ENCODE peak calls at places on chromosomes 2 and 18, in ten cellular contexts. B is AG09319, G is GM23338, A is endothelial cell, S is adrenal gland, N is choroid plexus epithelial cell, D is testis, E is mammary epithelial cell, U is left ventricle myocardium inferior, R is IMR-90. C is an unnamed sample.

GRCh38 chr2:42171396-42171971 is 2.3 kb downstream of the EML4 start:
- DNase-seq in B (peak; percentile 49), G (peak; percentile 30), A (no peak), S (no peak), N (peak; percentile 55), D (no peak), E (no peak), U (no peak), R (peak; percentile 13), C (no peak)

GRCh38 chr18:57586243-57587049 is at the start of gene FECH:
- DNase-seq in B (peak; percentile 49), G (peak; percentile 63), A (peak; percentile 62), S (peak; percentile 91), N (peak; percentile 66), D (peak; percentile 85), E (peak; percentile 52), U (peak; percentile 91), R (peak; percentile 71), C (peak; percentile 10)

GRCh38 chr18:59383831-59384230 is 24.8 kb upstream of the LMAN1 start:
- DNase-seq in B (no peak), G (no peak), A (no peak), S (no peak), N (no peak), D (no peak), E (no peak), U (no peak), R (no peak), C (no peak)

GRCh38 chr2:201633862-201634261 is 9.4 kb downstream of the TMEM237 start:
- DNase-seq in B (no peak), G (no peak), A (no peak), S (peak; percentile 74), N (no peak), D (no peak), E (no peak), U (no peak), R (peak; percentile 28), C (no peak)

GRCh38 chr2:204695506-204695905 is 150.2 kb downstream of the PARD3B start:
- DNase-seq in B (no peak), G (no peak), A (no peak), S (no peak), N (peak; percentile 52), D (no peak), E (no peak), U (no peak), R (peak; percentile 44), C (peak; percentile 46)

GRCh38 chr2:129726271-129726670 is 253.2 kb upstream of the RAB6C start:
- DNase-seq in B (no peak), G (no peak), A (no peak), S (no peak), N (no peak), D (no peak), E (no peak), U (no peak), R (no peak), C (no peak)

GRCh38 chr2:12712871-12713270 is 3.9 kb upstream of the TRIB2 start:
- DNase-seq in B (no peak), G (no peak), A (no peak), S (no peak), N (peak; percentile 97), D (no peak), E (no peak), U (no peak), R (peak; percentile 87), C (no peak)

GRCh38 chr2:8378016-8378810 is 303.6 kb upstream of the ID2 start:
- DNase-seq in B (no peak), G (no peak), A (no peak), S (no peak), N (no peak), D (no peak), E (no peak), U (no peak), R (no peak), C (no peak)

GRCh38 chr18:25568926-25569325 is 217.0 kb upstream of the ZNF521 start:
- DNase-seq in B (no peak), G (no peak), A (no peak), S (no peak), N (no peak), D (no peak), E (no peak), U (no peak), R (no peak), C (no peak)

GRCh38 chr2:49028101-49028500 is 126.2 kb downstream of the FSHR start:
- DNase-seq in B (no peak), G (no peak), A (no peak), S (no peak), N (no peak), D (no peak), E (no peak), U (no peak), R (no peak), C (no peak)

GRCh38 chr2:7077660-7078278 is 160.6 kb downstream of the RNF144A start:
- DNase-seq in B (no peak), G (no peak), A (no peak), S (no peak), N (no peak), D (no peak), E (no peak), U (no peak), R (no peak), C (no peak)

GRCh38 chr2:103289101-103289725 is 527.4 kb downstream of the TMEM182 start:
- DNase-seq in B (no peak), G (peak; percentile 40), A (peak; percentile 15), S (no peak), N (peak; percentile 1), D (no peak), E (no peak), U (no peak), R (no peak), C (no peak)

GRCh38 chr2:103285354-103285753 is 523.5 kb downstream of the TMEM182 start:
- DNase-seq in B (no peak), G (no peak), A (no peak), S (no peak), N (no peak), D (no peak), E (no peak), U (no peak), R (no peak), C (no peak)

DNA sequence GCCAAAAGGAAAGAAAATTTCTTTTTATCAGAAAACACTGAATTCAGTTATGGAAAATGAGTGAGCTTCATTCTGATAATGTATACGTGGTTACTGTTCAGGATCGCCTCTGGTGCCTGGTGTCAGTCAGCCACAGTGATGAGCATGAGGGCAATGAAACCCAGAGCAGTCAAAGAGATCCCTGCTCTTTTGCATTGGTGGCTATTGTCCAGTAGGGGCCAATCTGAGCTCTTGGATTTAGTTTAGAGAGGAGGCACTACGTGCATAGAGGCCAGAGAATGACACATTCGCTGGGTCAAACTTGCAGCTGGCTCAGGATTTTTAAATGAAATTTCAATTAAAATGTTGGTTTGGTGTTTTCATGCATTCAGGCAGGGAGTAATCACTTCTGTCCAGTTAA is 522.9 kb downstream of the TMEM182 start:
- DNase-seq in B (no peak), G (peak; percentile 32), A (no peak), S (no peak), N (no peak), D (no peak), E (no peak), U (no peak), R (no peak), C (no peak)
- TF ChIP-seq CTCF in B (no peak), G (peak; percentile 35), A (no peak), S (no peak), N (no peak), D (no peak), E (no peak), U (no peak), R (no peak), C (no peak)

DNA sequence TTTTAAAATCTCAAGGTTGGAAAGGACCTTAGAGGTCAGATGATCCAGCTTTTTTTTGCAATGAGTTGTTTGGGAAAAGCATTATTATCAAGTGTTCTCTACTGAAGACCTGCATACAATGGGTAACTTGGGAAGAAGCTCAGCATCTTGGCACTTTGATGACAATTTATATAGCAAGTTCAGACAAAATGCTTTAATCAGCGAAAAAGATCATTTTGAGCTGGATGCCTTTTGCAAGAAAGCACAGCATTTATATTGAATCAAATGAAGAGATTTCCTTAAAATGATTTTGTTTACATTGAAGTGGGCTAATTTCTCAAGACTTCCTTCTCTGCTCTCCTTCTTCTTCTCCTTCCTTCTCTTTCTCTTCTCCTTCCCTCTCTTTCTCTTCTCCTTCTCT is 796.4 kb upstream of the CDH2 start:
- DNase-seq in B (no peak), G (no peak), A (no peak), S (no peak), N (no peak), D (no peak), E (no peak), U (no peak), R (no peak), C (no peak)
- TF ChIP-seq CTCF in B (no peak), G (no peak), A (no peak), S (no peak), N (no peak), D (no peak), E (no peak), U (no peak), R (no peak), C (no peak)

DNA sequence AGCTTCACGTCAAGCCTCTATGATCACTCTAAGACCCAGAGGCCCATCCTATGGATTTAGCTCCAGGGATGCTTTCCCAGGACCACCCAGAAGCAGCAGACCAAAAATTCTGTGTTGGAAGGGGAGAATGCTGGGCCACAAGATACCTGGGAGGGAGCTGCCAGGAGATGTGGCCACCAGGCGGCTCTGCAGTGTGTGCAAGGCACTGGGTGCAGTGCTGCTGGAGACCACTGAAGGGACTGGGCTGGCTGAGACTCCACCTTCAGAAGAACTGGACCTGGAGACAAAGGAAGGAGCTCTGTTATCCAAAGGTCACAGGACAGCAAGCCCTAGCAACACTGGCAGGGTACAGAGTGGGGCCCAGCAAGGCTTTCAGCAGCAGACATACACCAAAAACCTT is 34.0 kb downstream of the KANSL3 start:
- DNase-seq in B (no peak), G (peak; percentile 38), A (no peak), S (no peak), N (peak; percentile 28), D (no peak), E (no peak), U (no peak), R (no peak), C (no peak)
- TF ChIP-seq CTCF in B (no peak), G (peak; percentile 35), A (no peak), S (no peak), N (peak; percentile 52), D (no peak), E (no peak), U (no peak), R (no peak), C (peak; percentile 11)

DNA sequence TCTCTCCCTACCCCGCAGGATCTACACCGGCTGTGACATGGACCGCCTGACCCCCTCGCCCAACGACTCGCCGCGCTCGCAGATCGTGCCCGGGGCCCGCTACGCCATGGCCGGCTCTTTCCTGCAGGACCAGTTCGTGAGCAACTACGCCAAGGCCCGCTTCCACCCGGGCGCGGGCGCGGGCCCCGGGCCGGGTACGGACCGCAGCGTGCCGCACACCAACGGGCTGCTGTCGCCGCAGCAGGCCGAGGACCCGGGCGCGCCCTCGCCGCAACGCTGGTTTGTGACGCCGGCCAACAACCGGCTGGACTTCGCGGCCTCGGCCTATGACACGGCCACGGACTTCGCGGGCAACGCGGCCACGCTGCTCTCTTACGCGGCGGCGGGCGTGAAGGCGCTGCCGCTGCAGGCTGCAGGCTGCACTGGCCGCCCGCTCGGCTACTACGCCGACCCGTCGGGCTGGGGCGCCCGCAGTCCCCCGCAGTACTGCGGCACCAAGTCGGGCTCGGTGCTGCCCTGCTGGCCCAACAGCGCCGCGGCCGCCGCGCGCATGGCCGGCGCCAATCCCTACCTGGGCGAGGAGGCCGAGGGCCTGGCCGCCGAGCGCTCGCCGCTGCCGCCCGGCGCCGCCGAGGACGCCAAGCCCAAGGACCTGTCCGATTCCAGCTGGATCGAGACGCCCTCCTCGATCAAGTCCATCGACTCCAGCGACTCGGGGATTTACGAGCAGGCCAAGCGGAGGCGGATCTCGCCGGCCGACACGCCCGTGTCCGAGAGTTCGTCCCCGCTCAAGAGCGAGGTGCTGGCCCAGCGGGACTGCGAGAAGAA is 7.5 kb downstream of the TBR1 start:
- DNase-seq in B (no peak), G (peak; percentile 69), A (peak; percentile 42), S (no peak), N (no peak), D (peak; percentile 25), E (no peak), U (no peak), R (no peak), C (no peak)
- TF ChIP-seq CTCF in B (no peak), G (peak; percentile 9), A (peak; percentile 11), S (no peak), N (no peak), D (no peak), E (no peak), U (no peak), R (no peak), C (no peak)